ENCODE peak calls at places on chromosomes 11 and 22, in seven cellular contexts. Q is left ventricle myocardium inferior, Z is heart left ventricle, N is body of pancreas, I is esophagus squamous epithelium, T is RWPE1, B is tibial nerve. M is an unnamed sample.

GRCh38 chr22:44085743-44086741 is 61.9 kb downstream of the PARVB start:
- DNase-seq in I (no peak), T (peak), B (peak), Q (peak), Z (peak), N (peak), M (peak)

GRCh38 chr11:42397483-42397882 is 914.3 kb upstream of the API5 start:
- DNase-seq in Z (no peak), N (no peak), B (no peak), Q (no peak), T (no peak), I (no peak), M (no peak)

GRCh38 chr11:47161134-47161854 is 15.4 kb downstream of the ARFGAP2 start:
- DNase-seq in B (peak), T (peak), I (no peak), Z (peak), N (peak), Q (no peak), M (peak)

GRCh38 chr11:117356126-117356761 is 28.6 kb downstream of the CEP164 start:
- DNase-seq in N (no peak), T (no peak), I (no peak), Q (no peak), Z (no peak), B (no peak), M (no peak)

GRCh38 chr11:64226507-64227051 is 505 bp downstream of the NUDT22 start:
- DNase-seq in B (no peak), I (no peak), Q (peak), T (no peak), N (peak), Z (peak), M (no peak)

GRCh38 chr11:72230764-72231365 is 6.3 kb downstream of the INPPL1 start:
- DNase-seq in N (no peak), Z (no peak), Q (no peak), T (no peak), I (no peak), B (no peak), M (peak)

GRCh38 chr11:40255457-40255856 is 1204.0 kb downstream of the LRRC4C start:
- DNase-seq in N (no peak), B (no peak), Q (no peak), Z (no peak), T (no peak), I (no peak), M (no peak)

GRCh38 chr11:126354631-126355323 is 709 bp upstream of the ST3GAL4 start:
- DNase-seq in T (no peak), I (no peak), Z (no peak), B (no peak), Q (peak), N (no peak), M (no peak)

GRCh38 chr11:125063429-125064043 is 431 bp downstream of the SLC37A2 start:
- DNase-seq in B (no peak), T (no peak), N (no peak), I (no peak), Q (no peak), Z (no peak), M (no peak)

GRCh38 chr11:34910817-34911216 is 5.4 kb downstream of the APIP start:
- DNase-seq in Q (no peak), N (no peak), I (no peak), B (no peak), T (no peak), Z (no peak), M (no peak)

GRCh38 chr22:46910624-46911023 is 148.2 kb downstream of the TBC1D22A start:
- DNase-seq in Z (no peak), Q (no peak), B (no peak), N (no peak), T (no peak), I (no peak), M (no peak)

GRCh38 chr22:31295413-31295812 is 3.1 kb upstream of the PIK3IP1 start:
- DNase-seq in N (no peak), B (no peak), T (no peak), Q (no peak), Z (no peak), I (no peak), M (no peak)
- H3K27ac ChIP-seq in N (peak), B (peak), T (no peak), Q (peak), Z (peak), I (peak), M (peak)

GRCh38 chr22:22863001-22863400 is 24.6 kb upstream of the IGLL5 start:
- DNase-seq in Q (no peak), T (no peak), B (no peak), N (no peak), I (no peak), Z (no peak), M (no peak)
- H3K27ac ChIP-seq in Q (no peak), T (no peak), B (no peak), N (no peak), I (no peak), Z (no peak), M (no peak)

GRCh38 chr22:24503851-24504170 is 8.7 kb downstream of the UPB1 start:
- DNase-seq in T (no peak), Z (no peak), N (no peak), B (no peak), I (no peak), Q (no peak), M (no peak)
- H3K27ac ChIP-seq in T (no peak), Z (no peak), N (no peak), B (no peak), I (no peak), Q (no peak), M (no peak)

GRCh38 chr22:50186789-50187523 is 1.2 kb downstream of the TRABD start:
- DNase-seq in B (no peak), T (no peak), N (no peak), Z (no peak), Q (no peak), I (no peak), M (no peak)
- H3K27ac ChIP-seq in B (peak), T (peak), N (peak), Z (peak), Q (peak), I (peak), M (peak)

DNA sequence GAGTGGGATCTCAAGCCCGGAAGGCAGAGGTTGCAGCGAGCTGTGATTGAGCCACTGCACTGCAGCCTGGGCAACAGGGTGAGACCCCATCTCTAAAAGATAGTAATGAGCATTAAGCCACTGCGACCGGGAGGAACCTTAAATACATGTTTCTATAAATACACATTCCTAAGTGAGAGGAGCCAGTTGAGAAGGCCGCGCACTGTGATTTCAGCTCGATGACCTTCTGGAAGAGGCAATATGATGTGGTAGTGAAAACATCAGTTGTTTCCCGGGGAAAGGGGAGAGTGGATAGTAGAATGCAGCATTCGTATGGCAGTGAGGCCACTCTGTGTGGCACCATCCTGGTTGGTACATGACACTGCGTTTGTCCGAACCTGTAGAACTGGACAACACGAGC is 18.0 kb downstream of the PTDSS2 start:
- DNase-seq in T (no peak), B (no peak), N (no peak), I (no peak), Q (no peak), Z (no peak), M (no peak)
- H3K27ac ChIP-seq in T (peak), B (peak), N (no peak), I (no peak), Q (peak), Z (peak), M (peak)

DNA sequence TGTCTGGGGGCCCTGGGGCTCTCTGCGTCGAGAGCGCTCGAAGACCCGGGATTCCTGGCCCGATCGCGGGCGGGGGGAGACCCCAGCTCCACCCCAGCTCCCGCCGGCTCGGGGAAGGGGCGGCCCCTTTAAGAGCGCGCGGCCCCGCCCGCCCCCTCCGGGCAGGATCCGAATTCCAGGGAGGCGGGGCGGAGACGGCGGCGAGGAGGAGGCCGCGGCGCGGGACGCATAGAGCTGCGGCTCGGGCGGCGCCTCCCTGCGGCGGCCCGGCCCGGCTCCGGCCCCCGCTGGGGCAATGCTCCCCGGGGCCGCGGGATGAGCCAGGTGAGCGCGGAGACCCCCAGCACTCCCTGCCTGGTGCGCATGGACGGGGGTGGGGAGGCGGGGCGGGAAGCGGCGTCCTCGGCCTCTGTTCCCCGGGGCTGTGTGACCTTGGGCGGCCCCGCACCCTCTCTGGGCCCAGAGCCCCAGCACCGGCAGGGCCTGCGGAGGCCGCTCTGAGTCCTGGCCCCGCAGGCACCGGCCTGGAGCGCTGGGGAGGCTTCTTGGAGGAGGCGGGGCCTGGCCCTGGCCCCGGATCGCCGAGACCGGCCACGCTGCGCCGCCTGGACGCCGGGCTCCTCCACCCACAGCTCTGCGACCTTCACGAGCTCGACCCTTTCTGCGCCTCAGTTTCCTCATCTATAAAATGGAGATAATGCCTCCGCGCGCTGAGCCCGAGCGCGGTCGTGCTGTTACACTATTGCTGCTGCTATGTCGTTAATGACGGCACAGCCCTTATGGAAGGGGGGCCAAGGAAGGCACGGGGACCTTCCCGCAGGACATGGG is 594 bp downstream of the GAS2L1 start:
- DNase-seq in B (peak), Q (peak), T (peak), Z (peak), N (peak), I (no peak), M (peak)
- H3K27ac ChIP-seq in B (peak), Q (peak), T (peak), Z (peak), N (peak), I (peak), M (peak)

DNA sequence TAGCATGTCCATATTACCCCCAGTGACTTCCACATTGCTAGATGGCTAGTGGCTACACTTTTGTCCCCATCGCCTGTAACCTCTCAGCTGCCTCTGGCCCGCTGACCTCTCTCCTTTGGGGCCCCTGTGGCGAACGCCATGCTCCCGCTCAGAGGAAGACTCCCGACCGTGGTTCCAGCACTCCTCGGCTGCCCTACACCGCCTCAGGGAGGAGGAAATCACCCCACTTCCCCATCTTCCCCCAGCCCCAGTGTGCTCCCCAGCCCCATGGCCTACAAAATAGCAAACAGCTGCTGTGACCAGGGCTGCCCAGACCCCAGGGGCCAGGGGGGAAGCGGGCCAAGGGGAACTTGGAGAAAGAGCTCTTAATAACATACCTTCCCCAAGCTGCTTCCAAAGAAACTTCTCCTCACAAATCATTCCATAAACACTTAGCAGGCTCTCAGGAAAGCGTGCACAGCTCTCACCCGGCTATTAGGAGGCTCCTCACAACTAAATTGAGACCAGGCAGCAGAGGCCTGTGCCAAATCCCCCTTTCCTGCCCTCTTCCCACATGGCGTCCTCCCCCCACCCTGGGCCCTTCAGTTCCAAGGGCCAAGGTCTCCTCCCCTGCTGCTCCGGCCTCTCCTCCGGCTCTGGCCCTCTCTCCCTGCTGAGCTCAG is 63.5 kb upstream of the WNT11 start:
- DNase-seq in Z (no peak), N (no peak), B (no peak), T (no peak), I (no peak), Q (no peak), M (no peak)
- H3K27ac ChIP-seq in Z (no peak), N (no peak), B (peak), T (no peak), I (peak), Q (peak), M (no peak)

GRCh38 chr11:70705097-70705496 is 306.8 kb downstream of the CTTN start:
- DNase-seq in N (no peak), T (no peak), B (no peak), Q (no peak), I (no peak), Z (no peak), M (no peak)

GRCh38 chr11:70705930-70706329 is 307.6 kb downstream of the CTTN start:
- DNase-seq in T (no peak), N (no peak), Q (no peak), I (no peak), Z (no peak), B (no peak), M (no peak)

GRCh38 chr11:70700871-70701270 is 302.5 kb downstream of the CTTN start:
- DNase-seq in I (no peak), N (no peak), Z (no peak), Q (no peak), T (no peak), B (no peak), M (no peak)

GRCh38 chr11:70702040-70702648 is 303.8 kb downstream of the CTTN start:
- DNase-seq in Q (no peak), B (no peak), N (no peak), I (no peak), Z (no peak), T (no peak), M (no peak)

GRCh38 chr11:70703141-70704052 is 305.1 kb downstream of the CTTN start:
- DNase-seq in Q (no peak), T (no peak), N (peak), B (no peak), I (no peak), Z (no peak), M (no peak)
- H3K27ac ChIP-seq in Q (no peak), T (no peak), N (no peak), B (no peak), I (no peak), Z (no peak), M (no peak)

M was measured in ovary.